ENCODE peak calls at places on chromosomes 7 and 10, in eight cellular contexts. One of them, this sample, is unnamed.

GRCh38 chr10:132418520-132419416 is 21.8 kb downstream of the PWWP2B start:
- DNase-seq in pancreas: peak
- DNase-seq in aorta: no peak
- DNase-seq in endothelial cell of umbilical vein: no peak
- DNase-seq in astrocyte: no peak
- DNase-seq in naive thymus-derived CD4-positive, alpha-beta T cell: no peak
- DNase-seq in tibial nerve: no peak
- DNase-seq in thoracic aorta: no peak
- DNase-seq in this sample: no peak

GRCh38 chr7:137231167-137231566 is 112.4 kb downstream of the PTN start:
- DNase-seq in pancreas: no peak
- DNase-seq in aorta: no peak
- DNase-seq in endothelial cell of umbilical vein: no peak
- DNase-seq in astrocyte: no peak
- DNase-seq in naive thymus-derived CD4-positive, alpha-beta T cell: no peak
- DNase-seq in tibial nerve: no peak
- DNase-seq in thoracic aorta: no peak
- DNase-seq in this sample: no peak

GRCh38 chr10:129442866-129443265 is 24.2 kb upstream of the MGMT start:
- DNase-seq in pancreas: no peak
- DNase-seq in aorta: no peak
- DNase-seq in endothelial cell of umbilical vein: no peak
- DNase-seq in astrocyte: no peak
- DNase-seq in naive thymus-derived CD4-positive, alpha-beta T cell: no peak
- DNase-seq in tibial nerve: no peak
- DNase-seq in thoracic aorta: no peak
- DNase-seq in this sample: no peak

GRCh38 chr10:120850911-120851865 is at the start of gene WDR11:
- DNase-seq in pancreas: peak
- DNase-seq in aorta: peak
- DNase-seq in endothelial cell of umbilical vein: peak
- DNase-seq in astrocyte: peak
- DNase-seq in naive thymus-derived CD4-positive, alpha-beta T cell: peak
- DNase-seq in tibial nerve: peak
- DNase-seq in thoracic aorta: peak
- DNase-seq in this sample: peak

GRCh38 chr10:96488161-96488935 is 25.4 kb downstream of the TLL2 start:
- DNase-seq in pancreas: no peak
- DNase-seq in aorta: no peak
- DNase-seq in endothelial cell of umbilical vein: no peak
- DNase-seq in astrocyte: peak
- DNase-seq in naive thymus-derived CD4-positive, alpha-beta T cell: no peak
- DNase-seq in tibial nerve: no peak
- DNase-seq in thoracic aorta: no peak
- DNase-seq in this sample: no peak

GRCh38 chr7:141366098-141366621 is 185.1 kb upstream of the AGK start:
- DNase-seq in pancreas: no peak
- DNase-seq in aorta: no peak
- DNase-seq in endothelial cell of umbilical vein: peak
- DNase-seq in astrocyte: no peak
- DNase-seq in naive thymus-derived CD4-positive, alpha-beta T cell: no peak
- DNase-seq in tibial nerve: no peak
- DNase-seq in thoracic aorta: no peak
- DNase-seq in this sample: no peak

GRCh38 chr7:1975581-1975980 is 257.2 kb downstream of the MAD1L1 start:
- DNase-seq in pancreas: no peak
- DNase-seq in aorta: peak
- DNase-seq in endothelial cell of umbilical vein: no peak
- DNase-seq in astrocyte: no peak
- DNase-seq in naive thymus-derived CD4-positive, alpha-beta T cell: no peak
- DNase-seq in tibial nerve: no peak
- DNase-seq in thoracic aorta: no peak
- DNase-seq in this sample: no peak

GRCh38 chr10:115849197-115849596 is 423.8 kb downstream of the GFRA1 start:
- DNase-seq in pancreas: no peak
- DNase-seq in aorta: no peak
- DNase-seq in endothelial cell of umbilical vein: peak
- DNase-seq in astrocyte: peak
- DNase-seq in naive thymus-derived CD4-positive, alpha-beta T cell: no peak
- DNase-seq in tibial nerve: no peak
- DNase-seq in thoracic aorta: no peak
- DNase-seq in this sample: no peak

GRCh38 chr7:33157781-33158180 is 28.4 kb downstream of the BBS9 start:
- DNase-seq in pancreas: no peak
- DNase-seq in aorta: no peak
- DNase-seq in endothelial cell of umbilical vein: no peak
- DNase-seq in astrocyte: peak
- DNase-seq in naive thymus-derived CD4-positive, alpha-beta T cell: no peak
- DNase-seq in tibial nerve: no peak
- DNase-seq in thoracic aorta: no peak
- DNase-seq in this sample: no peak

GRCh38 chr7:142420554-142421362 is 162.9 kb upstream of the PRSS58 start:
- DNase-seq in pancreas: no peak
- DNase-seq in aorta: no peak
- DNase-seq in endothelial cell of umbilical vein: peak
- DNase-seq in astrocyte: peak
- DNase-seq in naive thymus-derived CD4-positive, alpha-beta T cell: no peak
- DNase-seq in tibial nerve: no peak
- DNase-seq in thoracic aorta: no peak
- DNase-seq in this sample: no peak

GRCh38 chr10:30645340-30645827 is 15.8 kb upstream of the LYZL2 start:
- DNase-seq in pancreas: no peak
- DNase-seq in aorta: peak
- DNase-seq in endothelial cell of umbilical vein: peak
- DNase-seq in astrocyte: peak
- DNase-seq in naive thymus-derived CD4-positive, alpha-beta T cell: no peak
- DNase-seq in tibial nerve: no peak
- DNase-seq in thoracic aorta: no peak
- DNase-seq in this sample: no peak

GRCh38 chr10:102492983-102493382 is 9.5 kb downstream of the ACTR1A start:
- DNase-seq in pancreas: peak
- DNase-seq in aorta: peak
- DNase-seq in endothelial cell of umbilical vein: no peak
- DNase-seq in astrocyte: no peak
- DNase-seq in naive thymus-derived CD4-positive, alpha-beta T cell: no peak
- DNase-seq in tibial nerve: no peak
- DNase-seq in thoracic aorta: no peak
- DNase-seq in this sample: no peak

GRCh38 chr7:50185188-50185587 is 92.1 kb upstream of the ZPBP start:
- DNase-seq in pancreas: no peak
- DNase-seq in aorta: peak
- DNase-seq in endothelial cell of umbilical vein: no peak
- DNase-seq in astrocyte: no peak
- DNase-seq in naive thymus-derived CD4-positive, alpha-beta T cell: no peak
- DNase-seq in tibial nerve: no peak
- DNase-seq in thoracic aorta: no peak
- DNase-seq in this sample: no peak

GRCh38 chr7:93298671-93299070 is 66.5 kb downstream of the VPS50 start:
- DNase-seq in pancreas: no peak
- DNase-seq in aorta: no peak
- DNase-seq in endothelial cell of umbilical vein: no peak
- DNase-seq in astrocyte: peak
- DNase-seq in naive thymus-derived CD4-positive, alpha-beta T cell: no peak
- DNase-seq in tibial nerve: no peak
- DNase-seq in thoracic aorta: no peak
- DNase-seq in this sample: no peak

GRCh38 chr10:55793024-55793423 is 568.0 kb downstream of the ZWINT start:
- DNase-seq in pancreas: no peak
- DNase-seq in aorta: no peak
- DNase-seq in endothelial cell of umbilical vein: no peak
- DNase-seq in astrocyte: no peak
- DNase-seq in naive thymus-derived CD4-positive, alpha-beta T cell: no peak
- DNase-seq in tibial nerve: no peak
- DNase-seq in thoracic aorta: no peak
- DNase-seq in this sample: no peak

GRCh38 chr7:593324-594115 is 73.9 kb upstream of the PDGFA start:
- DNase-seq in pancreas: no peak
- DNase-seq in aorta: peak
- DNase-seq in endothelial cell of umbilical vein: no peak
- DNase-seq in astrocyte: no peak
- DNase-seq in naive thymus-derived CD4-positive, alpha-beta T cell: no peak
- DNase-seq in tibial nerve: no peak
- DNase-seq in thoracic aorta: no peak
- DNase-seq in this sample: peak

GRCh38 chr7:130461256-130461655 is 20.4 kb upstream of the CEP41 start:
- DNase-seq in pancreas: no peak
- DNase-seq in aorta: no peak
- DNase-seq in endothelial cell of umbilical vein: no peak
- DNase-seq in astrocyte: no peak
- DNase-seq in naive thymus-derived CD4-positive, alpha-beta T cell: no peak
- DNase-seq in tibial nerve: no peak
- DNase-seq in thoracic aorta: no peak
- DNase-seq in this sample: no peak

GRCh38 chr10:1100691-1101368 is 44.6 kb downstream of the WDR37 start:
- DNase-seq in pancreas: no peak
- DNase-seq in aorta: no peak
- DNase-seq in endothelial cell of umbilical vein: no peak
- DNase-seq in astrocyte: no peak
- DNase-seq in naive thymus-derived CD4-positive, alpha-beta T cell: no peak
- DNase-seq in tibial nerve: no peak
- DNase-seq in thoracic aorta: no peak
- DNase-seq in this sample: no peak

GRCh38 chr7:47198159-47198558 is 383.8 kb downstream of the TNS3 start:
- DNase-seq in pancreas: no peak
- DNase-seq in aorta: no peak
- DNase-seq in endothelial cell of umbilical vein: no peak
- DNase-seq in astrocyte: no peak
- DNase-seq in naive thymus-derived CD4-positive, alpha-beta T cell: no peak
- DNase-seq in tibial nerve: no peak
- DNase-seq in thoracic aorta: no peak
- DNase-seq in this sample: no peak

GRCh38 chr7:99030145-99030856 is 113.6 kb downstream of the SMURF1 start:
- DNase-seq in pancreas: no peak
- DNase-seq in aorta: peak
- DNase-seq in endothelial cell of umbilical vein: no peak
- DNase-seq in astrocyte: no peak
- DNase-seq in naive thymus-derived CD4-positive, alpha-beta T cell: no peak
- DNase-seq in tibial nerve: no peak
- DNase-seq in thoracic aorta: no peak
- DNase-seq in this sample: no peak

GRCh38 chr10:19704544-19704943 is 111.7 kb upstream of the PLXDC2 start:
- DNase-seq in pancreas: no peak
- DNase-seq in aorta: no peak
- DNase-seq in endothelial cell of umbilical vein: no peak
- DNase-seq in astrocyte: peak
- DNase-seq in naive thymus-derived CD4-positive, alpha-beta T cell: no peak
- DNase-seq in tibial nerve: no peak
- DNase-seq in thoracic aorta: no peak
- DNase-seq in this sample: no peak

GRCh38 chr7:55569797-55570196 is 2.5 kb downstream of the VOPP1 start:
- DNase-seq in pancreas: no peak
- DNase-seq in aorta: no peak
- DNase-seq in endothelial cell of umbilical vein: no peak
- DNase-seq in astrocyte: no peak
- DNase-seq in naive thymus-derived CD4-positive, alpha-beta T cell: no peak
- DNase-seq in tibial nerve: no peak
- DNase-seq in thoracic aorta: no peak
- DNase-seq in this sample: no peak

GRCh38 chr10:21372651-21373410 is 152.7 kb downstream of the SKIDA1 start:
- DNase-seq in pancreas: no peak
- DNase-seq in aorta: peak
- DNase-seq in endothelial cell of umbilical vein: peak
- DNase-seq in astrocyte: peak
- DNase-seq in naive thymus-derived CD4-positive, alpha-beta T cell: peak
- DNase-seq in tibial nerve: peak
- DNase-seq in thoracic aorta: peak
- DNase-seq in this sample: no peak
- H3K27ac ChIP-seq in pancreas: no peak
- H3K27ac ChIP-seq in aorta: peak
- H3K27ac ChIP-seq in endothelial cell of umbilical vein: peak
- H3K27ac ChIP-seq in astrocyte: peak
- H3K27ac ChIP-seq in naive thymus-derived CD4-positive, alpha-beta T cell: peak
- H3K27ac ChIP-seq in tibial nerve: no peak
- H3K27ac ChIP-seq in thoracic aorta: no peak
- H3K27ac ChIP-seq in this sample: no peak

DNA sequence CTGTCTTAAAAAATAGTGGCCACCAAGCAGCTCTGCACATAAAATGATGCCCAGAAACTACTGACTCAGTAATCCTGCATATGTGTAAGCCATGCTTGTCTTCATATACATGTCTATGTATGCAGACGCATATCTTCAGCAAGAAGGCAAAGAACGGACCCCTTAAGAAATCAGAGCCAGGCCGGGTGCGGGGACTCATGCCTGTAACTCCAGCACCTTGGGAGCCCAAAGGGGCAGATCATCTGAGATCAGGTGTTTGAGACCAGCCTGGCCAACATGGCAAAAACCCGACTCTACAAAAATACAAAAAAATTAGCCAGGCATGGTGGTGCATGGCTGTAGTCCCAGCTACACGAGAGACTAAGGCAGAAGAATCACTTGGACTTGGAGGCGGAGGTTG is 295.0 kb downstream of the TCERG1L start:
- DNase-seq in pancreas: no peak
- DNase-seq in aorta: no peak
- DNase-seq in endothelial cell of umbilical vein: no peak
- DNase-seq in astrocyte: no peak
- DNase-seq in naive thymus-derived CD4-positive, alpha-beta T cell: no peak
- DNase-seq in tibial nerve: no peak
- DNase-seq in thoracic aorta: no peak
- DNase-seq in this sample: no peak
- H3K27ac ChIP-seq in pancreas: no peak
- H3K27ac ChIP-seq in aorta: no peak
- H3K27ac ChIP-seq in endothelial cell of umbilical vein: no peak
- H3K27ac ChIP-seq in astrocyte: no peak
- H3K27ac ChIP-seq in naive thymus-derived CD4-positive, alpha-beta T cell: no peak
- H3K27ac ChIP-seq in tibial nerve: no peak
- H3K27ac ChIP-seq in thoracic aorta: no peak
- H3K27ac ChIP-seq in this sample: no peak

GRCh38 chr7:71348751-71349415 is 216.9 kb downstream of the GALNT17 start:
- DNase-seq in pancreas: peak
- DNase-seq in aorta: no peak
- DNase-seq in endothelial cell of umbilical vein: no peak
- DNase-seq in astrocyte: no peak
- DNase-seq in naive thymus-derived CD4-positive, alpha-beta T cell: no peak
- DNase-seq in tibial nerve: no peak
- DNase-seq in thoracic aorta: no peak
- DNase-seq in this sample: no peak
- H3K27ac ChIP-seq in pancreas: peak
- H3K27ac ChIP-seq in aorta: no peak
- H3K27ac ChIP-seq in endothelial cell of umbilical vein: no peak
- H3K27ac ChIP-seq in astrocyte: no peak
- H3K27ac ChIP-seq in naive thymus-derived CD4-positive, alpha-beta T cell: no peak
- H3K27ac ChIP-seq in tibial nerve: no peak
- H3K27ac ChIP-seq in thoracic aorta: no peak
- H3K27ac ChIP-seq in this sample: peak

GRCh38 chr10:61837748-61838055 is 63.8 kb upstream of the ARID5B start:
- DNase-seq in pancreas: no peak
- DNase-seq in aorta: no peak
- DNase-seq in endothelial cell of umbilical vein: no peak
- DNase-seq in astrocyte: peak
- DNase-seq in naive thymus-derived CD4-positive, alpha-beta T cell: no peak
- DNase-seq in tibial nerve: no peak
- DNase-seq in thoracic aorta: no peak
- DNase-seq in this sample: no peak
- H3K27ac ChIP-seq in pancreas: peak
- H3K27ac ChIP-seq in aorta: no peak
- H3K27ac ChIP-seq in endothelial cell of umbilical vein: peak
- H3K27ac ChIP-seq in astrocyte: peak
- H3K27ac ChIP-seq in naive thymus-derived CD4-positive, alpha-beta T cell: no peak
- H3K27ac ChIP-seq in tibial nerve: peak
- H3K27ac ChIP-seq in thoracic aorta: peak
- H3K27ac ChIP-seq in this sample: no peak